ENCODE peak calls at places on chromosomes 6 and 20, in eight cellular contexts. One of them, this sample, is unnamed.

GRCh38 chr6:30712441-30712840 is 4.6 kb downstream of the MDC1 start:
- DNase-seq in psoas muscle: no peak
- DNase-seq in mesenchymal stem cell: no peak
- DNase-seq in ovary: no peak
- DNase-seq in WERI-Rb-1: no peak
- DNase-seq in transverse colon: no peak
- DNase-seq in endodermal cell: no peak
- DNase-seq in left ventricle myocardium inferior: no peak
- DNase-seq in this sample: no peak

GRCh38 chr20:61973515-61974356 is 91.9 kb downstream of the TAF4 start:
- DNase-seq in psoas muscle: no peak
- DNase-seq in mesenchymal stem cell: no peak
- DNase-seq in ovary: no peak
- DNase-seq in WERI-Rb-1: no peak
- DNase-seq in transverse colon: no peak
- DNase-seq in endodermal cell: no peak
- DNase-seq in left ventricle myocardium inferior: no peak
- DNase-seq in this sample: no peak

GRCh38 chr6:131068165-131068564 is 5.1 kb upstream of the EPB41L2 start:
- DNase-seq in psoas muscle: no peak
- DNase-seq in mesenchymal stem cell: no peak
- DNase-seq in ovary: no peak
- DNase-seq in WERI-Rb-1: no peak
- DNase-seq in transverse colon: no peak
- DNase-seq in endodermal cell: no peak
- DNase-seq in left ventricle myocardium inferior: no peak
- DNase-seq in this sample: no peak

GRCh38 chr20:38842558-38842981 is 37.1 kb downstream of the PPP1R16B start:
- DNase-seq in psoas muscle: no peak
- DNase-seq in mesenchymal stem cell: no peak
- DNase-seq in ovary: no peak
- DNase-seq in WERI-Rb-1: no peak
- DNase-seq in transverse colon: peak; percentile 73
- DNase-seq in endodermal cell: no peak
- DNase-seq in left ventricle myocardium inferior: no peak
- DNase-seq in this sample: no peak

GRCh38 chr6:75581231-75581630 is 20.4 kb upstream of the SENP6 start:
- DNase-seq in psoas muscle: no peak
- DNase-seq in mesenchymal stem cell: no peak
- DNase-seq in ovary: no peak
- DNase-seq in WERI-Rb-1: no peak
- DNase-seq in transverse colon: no peak
- DNase-seq in endodermal cell: no peak
- DNase-seq in left ventricle myocardium inferior: no peak
- DNase-seq in this sample: no peak

GRCh38 chr6:129033173-129033572 is 150.2 kb downstream of the LAMA2 start:
- DNase-seq in psoas muscle: no peak
- DNase-seq in mesenchymal stem cell: no peak
- DNase-seq in ovary: no peak
- DNase-seq in WERI-Rb-1: no peak
- DNase-seq in transverse colon: no peak
- DNase-seq in endodermal cell: no peak
- DNase-seq in left ventricle myocardium inferior: no peak
- DNase-seq in this sample: no peak

GRCh38 chr6:27091661-27092315 is 155.7 kb upstream of the PRSS16 start:
- DNase-seq in psoas muscle: no peak
- DNase-seq in mesenchymal stem cell: peak; percentile 88
- DNase-seq in ovary: no peak
- DNase-seq in WERI-Rb-1: no peak
- DNase-seq in transverse colon: no peak
- DNase-seq in endodermal cell: peak; percentile 78
- DNase-seq in left ventricle myocardium inferior: no peak
- DNase-seq in this sample: no peak

GRCh38 chr6:108762394-108762793 is 85.8 kb upstream of the ARMC2 start:
- DNase-seq in psoas muscle: no peak
- DNase-seq in mesenchymal stem cell: no peak
- DNase-seq in ovary: no peak
- DNase-seq in WERI-Rb-1: no peak
- DNase-seq in transverse colon: no peak
- DNase-seq in endodermal cell: no peak
- DNase-seq in left ventricle myocardium inferior: no peak
- DNase-seq in this sample: no peak

GRCh38 chr6:170221753-170222400 is 69.0 kb downstream of the DLL1 start:
- DNase-seq in psoas muscle: no peak
- DNase-seq in mesenchymal stem cell: no peak
- DNase-seq in ovary: no peak
- DNase-seq in WERI-Rb-1: no peak
- DNase-seq in transverse colon: peak; percentile 4
- DNase-seq in endodermal cell: peak; percentile 58
- DNase-seq in left ventricle myocardium inferior: no peak
- DNase-seq in this sample: no peak

DNA sequence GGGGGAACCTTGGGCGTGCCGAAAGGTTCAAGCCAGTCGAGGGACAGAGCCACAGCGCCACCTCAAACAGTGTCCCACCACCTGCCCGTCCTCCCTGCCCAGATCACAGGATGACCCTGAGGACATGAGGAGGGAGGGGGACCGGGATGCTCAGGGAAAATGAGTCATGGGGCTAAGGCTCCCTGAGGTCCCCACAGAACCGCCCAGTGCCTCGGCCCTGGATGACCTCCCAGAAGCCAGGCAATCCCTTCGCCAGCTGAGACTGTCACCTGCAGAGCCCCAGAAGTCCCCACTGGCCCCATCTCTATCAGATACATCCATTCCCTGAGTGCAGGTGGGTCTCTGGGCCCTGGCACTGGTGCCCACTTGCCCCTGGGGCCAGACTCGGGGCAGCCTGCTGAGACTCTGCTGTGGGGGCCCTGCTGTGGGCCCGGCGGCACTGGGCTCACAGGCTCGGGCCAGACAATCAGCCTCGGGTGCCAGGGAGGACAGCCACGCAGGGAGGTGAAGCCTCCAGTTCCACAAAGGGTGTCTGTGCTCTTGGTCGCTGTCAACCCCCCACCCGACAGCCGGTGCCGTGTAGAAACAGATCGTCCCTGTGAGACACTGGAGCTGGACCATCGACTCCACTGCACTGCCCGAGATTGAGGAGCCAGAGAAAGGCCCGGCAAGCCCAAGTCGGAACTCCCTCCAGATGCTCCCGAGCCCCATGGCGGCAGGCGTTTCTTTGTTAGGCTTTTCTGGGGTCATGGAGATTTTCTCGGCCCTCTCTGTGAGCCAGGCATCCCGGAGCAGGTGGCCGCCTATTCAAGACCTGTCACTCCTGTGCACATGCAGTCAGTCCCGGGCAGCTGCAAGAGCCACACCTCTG is 26.1 kb downstream of the PXDC1 start:
- DNase-seq in psoas muscle: peak; percentile 63
- DNase-seq in mesenchymal stem cell: no peak
- DNase-seq in ovary: no peak
- DNase-seq in WERI-Rb-1: no peak
- DNase-seq in transverse colon: no peak
- DNase-seq in endodermal cell: no peak
- DNase-seq in left ventricle myocardium inferior: no peak
- DNase-seq in this sample: no peak
- H3K36me3 ChIP-seq in psoas muscle: no peaks in the 10 kb centered on the region
- H3K36me3 ChIP-seq in mesenchymal stem cell: peaks cover 68% of the 10 kb centered on the region
- H3K36me3 ChIP-seq in ovary: no peaks in the 10 kb centered on the region
- H3K36me3 ChIP-seq in WERI-Rb-1: peaks cover 2% of the 10 kb centered on the region
- H3K36me3 ChIP-seq in transverse colon: no peaks in the 10 kb centered on the region
- H3K36me3 ChIP-seq in endodermal cell: no peaks in the 10 kb centered on the region
- H3K36me3 ChIP-seq in left ventricle myocardium inferior: peaks cover 48% of the 10 kb centered on the region
- H3K36me3 ChIP-seq in this sample: peaks cover 83% of the 10 kb centered on the region

GRCh38 chr20:17665756-17666155 is 16.3 kb downstream of the RRBP1 start:
- DNase-seq in psoas muscle: no peak
- DNase-seq in mesenchymal stem cell: no peak
- DNase-seq in ovary: no peak
- DNase-seq in WERI-Rb-1: no peak
- DNase-seq in transverse colon: no peak
- DNase-seq in endodermal cell: no peak
- DNase-seq in left ventricle myocardium inferior: no peak
- DNase-seq in this sample: no peak
- H3K27ac ChIP-seq in psoas muscle: no peak overlapping the region
- H3K27ac ChIP-seq in mesenchymal stem cell: no peak overlapping the region
- H3K27ac ChIP-seq in ovary: no peak overlapping the region
- H3K27ac ChIP-seq in WERI-Rb-1: no peak overlapping the region
- H3K27ac ChIP-seq in transverse colon: no peak overlapping the region
- H3K27ac ChIP-seq in endodermal cell: no peak overlapping the region
- H3K27ac ChIP-seq in left ventricle myocardium inferior: peak overlapping the region; percentile 47
- H3K27ac ChIP-seq in this sample: no peak overlapping the region

GRCh38 chr6:166932616-166933015 is 23.7 kb downstream of the RNASET2 start:
- DNase-seq in psoas muscle: no peak
- DNase-seq in mesenchymal stem cell: no peak
- DNase-seq in ovary: no peak
- DNase-seq in WERI-Rb-1: no peak
- DNase-seq in transverse colon: no peak
- DNase-seq in endodermal cell: no peak
- DNase-seq in left ventricle myocardium inferior: no peak
- DNase-seq in this sample: no peak
- H3K36me3 ChIP-seq in psoas muscle: no peaks in the 10 kb centered on the region
- H3K36me3 ChIP-seq in mesenchymal stem cell: peaks cover 8% of the 10 kb centered on the region
- H3K36me3 ChIP-seq in ovary: no peaks in the 10 kb centered on the region
- H3K36me3 ChIP-seq in WERI-Rb-1: no peaks in the 10 kb centered on the region
- H3K36me3 ChIP-seq in transverse colon: no peaks in the 10 kb centered on the region
- H3K36me3 ChIP-seq in endodermal cell: no peaks in the 10 kb centered on the region
- H3K36me3 ChIP-seq in left ventricle myocardium inferior: peaks cover 41% of the 10 kb centered on the region
- H3K36me3 ChIP-seq in this sample: no peaks in the 10 kb centered on the region

DNA sequence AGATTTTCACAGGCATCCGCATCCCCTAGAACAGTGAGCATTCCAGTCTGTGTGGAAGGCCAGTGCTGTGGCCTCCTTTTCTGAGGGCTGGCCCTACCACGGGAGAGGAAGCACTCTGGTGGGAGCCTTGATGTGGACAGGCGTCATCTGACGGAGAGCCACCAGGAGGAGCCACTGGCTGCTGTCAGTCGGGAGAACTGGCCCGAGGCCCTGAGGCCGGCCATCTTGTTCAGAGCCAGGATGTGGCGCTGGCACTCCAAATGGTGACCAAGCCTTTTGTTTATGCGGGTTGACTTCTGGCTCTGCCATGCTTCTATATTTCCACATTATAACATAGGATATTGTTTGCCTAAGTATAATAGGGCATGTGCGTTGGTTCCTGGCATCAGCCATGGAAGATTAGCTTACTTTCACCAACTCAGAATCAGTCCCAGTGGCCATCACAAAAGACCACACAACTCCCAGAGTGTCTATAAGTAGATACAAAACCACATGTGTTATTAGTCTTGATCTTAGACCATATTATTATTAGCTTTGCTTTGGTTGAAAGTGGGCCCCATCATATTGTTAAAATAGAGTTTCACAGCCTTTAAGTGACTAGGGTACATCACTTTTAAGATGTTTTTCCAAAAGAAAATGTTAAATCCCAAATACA is 273.9 kb upstream of the TAB2 start:
- DNase-seq in psoas muscle: no peak
- DNase-seq in mesenchymal stem cell: no peak
- DNase-seq in ovary: no peak
- DNase-seq in WERI-Rb-1: peak; percentile 70
- DNase-seq in transverse colon: no peak
- DNase-seq in endodermal cell: peak; percentile 88
- DNase-seq in left ventricle myocardium inferior: no peak
- DNase-seq in this sample: no peak
- H3K27ac ChIP-seq in psoas muscle: no peak overlapping the region
- H3K27ac ChIP-seq in mesenchymal stem cell: no peak overlapping the region
- H3K27ac ChIP-seq in ovary: no peak overlapping the region
- H3K27ac ChIP-seq in WERI-Rb-1: no peak overlapping the region
- H3K27ac ChIP-seq in transverse colon: no peak overlapping the region
- H3K27ac ChIP-seq in endodermal cell: no peak overlapping the region
- H3K27ac ChIP-seq in left ventricle myocardium inferior: no peak overlapping the region
- H3K27ac ChIP-seq in this sample: no peak overlapping the region

DNA sequence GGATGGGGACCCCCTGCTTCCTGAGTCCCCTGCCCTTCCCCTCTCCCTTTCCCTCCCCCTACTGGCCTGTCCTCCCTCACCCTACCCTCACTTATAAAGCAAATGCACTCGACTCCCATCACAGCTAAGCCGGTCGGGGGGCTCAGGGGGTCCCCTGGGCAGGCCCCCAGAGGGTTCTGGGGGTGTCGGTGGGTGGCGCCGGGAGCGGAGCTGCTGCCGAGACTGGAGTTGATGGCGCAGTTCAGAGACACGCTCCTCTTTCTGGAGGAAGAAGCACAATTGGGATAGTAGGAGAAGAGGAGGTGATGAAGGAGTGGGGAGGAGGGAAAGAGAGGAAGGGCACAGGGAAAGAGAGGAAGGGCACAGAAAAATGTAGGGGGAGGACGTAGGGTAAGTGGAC is 18.5 kb downstream of the OR2H2 start:
- DNase-seq in psoas muscle: no peak
- DNase-seq in mesenchymal stem cell: no peak
- DNase-seq in ovary: no peak
- DNase-seq in WERI-Rb-1: no peak
- DNase-seq in transverse colon: no peak
- DNase-seq in endodermal cell: no peak
- DNase-seq in left ventricle myocardium inferior: no peak
- DNase-seq in this sample: no peak
- H3K36me3 ChIP-seq in psoas muscle: no peaks in the 10 kb centered on the region
- H3K36me3 ChIP-seq in mesenchymal stem cell: peaks cover 78% of the 10 kb centered on the region
- H3K36me3 ChIP-seq in ovary: no peaks in the 10 kb centered on the region
- H3K36me3 ChIP-seq in WERI-Rb-1: peaks cover 69% of the 10 kb centered on the region
- H3K36me3 ChIP-seq in transverse colon: no peaks in the 10 kb centered on the region
- H3K36me3 ChIP-seq in endodermal cell: peaks cover 59% of the 10 kb centered on the region
- H3K36me3 ChIP-seq in left ventricle myocardium inferior: peaks cover 57% of the 10 kb centered on the region
- H3K36me3 ChIP-seq in this sample: peaks cover 3% of the 10 kb centered on the region

DNA sequence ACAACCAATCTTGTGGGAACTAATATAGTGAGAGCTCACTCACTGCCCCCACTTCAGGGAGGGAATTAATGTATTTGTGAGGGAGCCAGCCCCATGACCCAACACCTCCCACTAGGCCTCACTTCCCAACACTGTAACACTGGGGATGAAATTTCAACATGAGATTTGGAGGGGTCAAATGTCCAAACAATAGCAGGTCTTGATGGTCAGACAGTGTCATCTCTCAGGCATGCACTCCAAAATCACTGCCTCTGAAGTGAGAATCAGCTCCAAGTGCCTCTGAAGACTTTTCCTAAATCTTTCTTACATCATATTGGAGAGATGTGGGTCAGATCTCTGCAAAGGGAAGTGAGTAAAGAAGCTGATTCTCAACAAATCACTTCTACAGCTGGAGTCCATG is 13.8 kb upstream of the SAYSD1 start:
- DNase-seq in psoas muscle: no peak
- DNase-seq in mesenchymal stem cell: no peak
- DNase-seq in ovary: no peak
- DNase-seq in WERI-Rb-1: no peak
- DNase-seq in transverse colon: no peak
- DNase-seq in endodermal cell: no peak
- DNase-seq in left ventricle myocardium inferior: no peak
- DNase-seq in this sample: no peak
- H3K27ac ChIP-seq in psoas muscle: no peak overlapping the region
- H3K27ac ChIP-seq in mesenchymal stem cell: no peak overlapping the region
- H3K27ac ChIP-seq in ovary: no peak overlapping the region
- H3K27ac ChIP-seq in WERI-Rb-1: no peak overlapping the region
- H3K27ac ChIP-seq in transverse colon: no peak overlapping the region
- H3K27ac ChIP-seq in endodermal cell: no peak overlapping the region
- H3K27ac ChIP-seq in left ventricle myocardium inferior: no peak overlapping the region
- H3K27ac ChIP-seq in this sample: no peak overlapping the region

GRCh38 chr20:63641146-63641791 is 12.0 kb downstream of the STMN3 start:
- DNase-seq in psoas muscle: no peak
- DNase-seq in mesenchymal stem cell: peak; percentile 60
- DNase-seq in ovary: no peak
- DNase-seq in WERI-Rb-1: no peak
- DNase-seq in transverse colon: peak; percentile 41
- DNase-seq in endodermal cell: no peak
- DNase-seq in left ventricle myocardium inferior: no peak
- DNase-seq in this sample: no peak
- H3K36me3 ChIP-seq in psoas muscle: no peaks in the 10 kb centered on the region
- H3K36me3 ChIP-seq in mesenchymal stem cell: no peaks in the 10 kb centered on the region
- H3K36me3 ChIP-seq in ovary: no peaks in the 10 kb centered on the region
- H3K36me3 ChIP-seq in WERI-Rb-1: peaks cover 5% of the 10 kb centered on the region
- H3K36me3 ChIP-seq in transverse colon: no peaks in the 10 kb centered on the region
- H3K36me3 ChIP-seq in endodermal cell: no peaks in the 10 kb centered on the region
- H3K36me3 ChIP-seq in left ventricle myocardium inferior: no peaks in the 10 kb centered on the region
- H3K36me3 ChIP-seq in this sample: no peaks in the 10 kb centered on the region

This sample was measured in tibial nerve.